ENCODE peak calls at places on chromosomes 16 and 17, in four cellular contexts. W is effector CD4-positive, alpha-beta T cell; E is kidney tubule cell; Z is cardiac fibroblast. Q is an unnamed sample.

GRCh38 chr16:56348168-56349085 is 76.9 kb downstream of the AMFR start:
- DNase-seq in W (no peak), E (no peak), Z (no peak), Q (no peak)

GRCh38 chr17:43351686-43352085 is 47.1 kb upstream of the ARL4D start:
- DNase-seq in W (no peak), E (peak), Z (no peak), Q (no peak)

GRCh38 chr16:89453662-89454321 is 36.6 kb downstream of the ANKRD11 start:
- DNase-seq in W (no peak), E (peak), Z (peak), Q (no peak)

GRCh38 chr16:13049688-13050087 is 148.3 kb downstream of the SHISA9 start:
- DNase-seq in W (no peak), E (no peak), Z (no peak), Q (no peak)

GRCh38 chr16:47446431-47446830 is 14.4 kb downstream of the ITFG1 start:
- DNase-seq in W (no peak), E (no peak), Z (no peak), Q (no peak)

GRCh38 chr16:27718767-27719445 is 169.0 kb downstream of the KATNIP start:
- DNase-seq in W (no peak), E (no peak), Z (no peak), Q (peak)

GRCh38 chr17:68398731-68399637 is 58.3 kb downstream of the WIPI1 start:
- DNase-seq in W (no peak), E (peak), Z (peak), Q (peak)

GRCh38 chr17:49972486-49973270 is 3.7 kb downstream of the DLX4 start:
- DNase-seq in W (no peak), E (no peak), Z (no peak), Q (no peak)

GRCh38 chr17:40862985-40863733 is 3.9 kb downstream of the KRT12 start:
- DNase-seq in W (no peak), E (no peak), Z (peak), Q (no peak)

GRCh38 chr17:66423436-66423922 is 121.1 kb downstream of the PRKCA start:
- DNase-seq in W (no peak), E (peak), Z (no peak), Q (peak)

GRCh38 chr16:20300312-20301097 is 26.8 kb downstream of the GP2 start:
- DNase-seq in W (no peak), E (peak), Z (peak), Q (peak)

GRCh38 chr17:41579484-41580243 is 7.0 kb downstream of the KRT14 start:
- DNase-seq in W (peak), E (peak), Z (peak), Q (peak)

GRCh38 chr17:652310-652709 is 62.3 kb downstream of the VPS53 start:
- DNase-seq in W (no peak), E (no peak), Z (no peak), Q (no peak)

GRCh38 chr16:66416981-66417700 is 10.0 kb upstream of the BEAN1 start:
- DNase-seq in W (no peak), E (peak), Z (peak), Q (no peak)

GRCh38 chr17:19747829-19748806 is at the start of gene ALDH3A1:
- DNase-seq in W (no peak), E (no peak), Z (no peak), Q (no peak)

GRCh38 chr17:7293821-7294613 is 422 bp downstream of the YBX2 start:
- DNase-seq in W (no peak), E (peak), Z (no peak), Q (no peak)

GRCh38 chr17:48633266-48633816 is 7.2 kb upstream of the HOXB9 start:
- DNase-seq in W (no peak), E (no peak), Z (no peak), Q (no peak)

GRCh38 chr17:43714338-43715149 is 44.0 kb downstream of the SOST start:
- DNase-seq in W (no peak), E (peak), Z (peak), Q (no peak)

GRCh38 chr17:9817086-9817485 is 4.8 kb downstream of the GSG1L2 start:
- DNase-seq in W (no peak), E (peak), Z (no peak), Q (no peak)

GRCh38 chr17:6756425-6757012 is 673 bp downstream of the XAF1 start:
- DNase-seq in W (no peak), E (no peak), Z (no peak), Q (no peak)